ENCODE peak calls at places on chromosomes 12 and 14, in five cellular contexts. J is cardiac muscle cell, F is NCI-H226, C is M059J, D is GM06990. M is an unnamed sample.

GRCh38 chr14:69398053-69398817 is at the start of the genes ERH and SLC39A9:
- DNase-seq in C (peak; percentile 96), J (peak; percentile 97), F (peak; percentile 95), D (peak; percentile 88), M (peak; percentile 97)

GRCh38 chr12:91191516-91192111 is 9.0 kb upstream of the DCN start:
- DNase-seq in F (peak; percentile 15), C (no peak), D (no peak), J (no peak), M (no peak)

GRCh38 chr12:113528606-113529005 is 56.9 kb upstream of the LHX5 start:
- DNase-seq in J (no peak), C (no peak), F (no peak), D (no peak), M (no peak)

GRCh38 chr14:75247286-75247922 is 31.2 kb upstream of the FOS start:
- DNase-seq in J (no peak), C (no peak), F (no peak), D (peak; percentile 24), M (no peak)

GRCh38 chr12:6925543-6926279 is 2.0 kb upstream of the ATN1 start:
- DNase-seq in D (no peak), J (peak; percentile 52), C (peak; percentile 97), F (no peak), M (peak; percentile 85)

GRCh38 chr12:117552971-117553370 is 191.5 kb upstream of the NOS1 start:
- DNase-seq in C (peak; percentile 6), J (no peak), F (no peak), D (no peak), M (no peak)

GRCh38 chr14:63896278-63896720 is 43.5 kb downstream of the SYNE2 start:
- DNase-seq in D (no peak), F (peak; percentile 75), J (no peak), C (peak; percentile 83), M (no peak)

GRCh38 chr14:86153480-86153879 is 623.5 kb downstream of the FLRT2 start:
- DNase-seq in F (no peak), J (no peak), C (no peak), D (no peak), M (no peak)

GRCh38 chr12:109861689-109862314 is 18.5 kb downstream of the GLTP start:
- DNase-seq in C (peak; percentile 37), D (no peak), J (no peak), F (no peak), M (no peak)